ENCODE peak calls at places on chromosomes 6 and 20, in five cellular contexts. F is prostate gland, E is right lobe of liver, B is IMR-90, W is AG04450. I is an unnamed sample.

GRCh38 chr6:9851541-9852380 is 563.1 kb downstream of the TFAP2A start:
- DNase-seq in F (peak), B (peak), W (no peak), E (peak), I (no peak)

GRCh38 chr6:18363746-18364145 is 23.4 kb upstream of the RNF144B start:
- DNase-seq in F (no peak), W (no peak), B (no peak), E (no peak), I (no peak)

GRCh38 chr20:54172856-54173652 is 732 bp downstream of the CYP24A1 start:
- DNase-seq in E (peak), B (no peak), F (no peak), W (no peak), I (no peak)

GRCh38 chr6:170044836-170045562 is 245.9 kb downstream of the DLL1 start:
- DNase-seq in W (no peak), E (peak), B (no peak), F (no peak), I (no peak)

GRCh38 chr6:15874821-15875220 is 212.0 kb upstream of the DTNBP1 start:
- DNase-seq in F (no peak), B (peak), W (no peak), E (no peak), I (no peak)

GRCh38 chr6:101626264-101626663 is 232.8 kb downstream of the GRIK2 start:
- DNase-seq in W (no peak), B (no peak), F (no peak), E (no peak), I (no peak)

GRCh38 chr6:26554669-26555504 is 16.7 kb downstream of the HMGN4 start:
- DNase-seq in W (no peak), E (no peak), B (peak), F (no peak), I (no peak)

GRCh38 chr6:132270745-132271414 is 130.4 kb downstream of the MOXD1 start:
- DNase-seq in B (no peak), W (no peak), E (no peak), F (peak), I (no peak)

GRCh38 chr6:53647437-53648094 is 18.0 kb downstream of the KLHL31 start:
- DNase-seq in E (no peak), W (no peak), F (no peak), B (no peak), I (no peak)

GRCh38 chr6:170190046-170190445 is 100.8 kb downstream of the DLL1 start:
- DNase-seq in E (no peak), W (no peak), F (no peak), B (no peak), I (no peak)

GRCh38 chr6:113178349-113178748 is 678.8 kb upstream of the MARCKS start:
- DNase-seq in E (no peak), B (peak), F (no peak), W (no peak), I (no peak)

GRCh38 chr20:44745560-44746366 is at the start of gene KCNK15:
- DNase-seq in W (no peak), F (no peak), B (peak), E (peak), I (peak)

GRCh38 chr6:113871975-113872374 is 14.8 kb downstream of the MARCKS start:
- DNase-seq in F (no peak), W (no peak), B (no peak), E (no peak), I (no peak)

GRCh38 chr20:3788685-3789155 is 2.2 kb upstream of the CENPB start:
- DNase-seq in F (no peak), E (no peak), W (no peak), B (no peak), I (no peak)

GRCh38 chr6:97586344-97586743 is 303.3 kb upstream of the MMS22L start:
- DNase-seq in W (peak), B (peak), F (no peak), E (no peak), I (no peak)

GRCh38 chr6:14079433-14079832 is 38.1 kb upstream of the CD83 start:
- DNase-seq in E (no peak), W (no peak), B (peak), F (no peak), I (peak)

DNA sequence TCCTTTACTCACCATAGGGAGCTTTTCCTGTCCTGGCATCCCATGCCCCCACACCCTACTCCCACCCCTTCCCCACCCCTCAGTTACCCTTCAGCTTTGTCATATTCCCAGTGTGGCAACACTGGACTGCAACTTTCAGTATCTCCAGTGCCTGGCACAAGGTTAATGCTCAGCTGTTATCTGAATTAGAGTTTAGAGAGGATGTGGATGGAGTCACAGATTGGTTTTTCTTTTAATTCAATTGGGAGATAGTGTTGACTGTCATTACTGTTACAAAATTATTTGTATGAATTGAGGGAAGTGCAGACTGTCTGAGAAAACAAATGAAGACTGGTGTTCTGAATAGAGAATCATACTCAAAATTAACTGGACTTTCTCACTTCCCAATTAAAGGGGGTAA is 89.9 kb downstream of the TULP4 start:
- DNase-seq in B (no peak), E (no peak), W (no peak), F (no peak), I (no peak)
- H3K27ac ChIP-seq in B (no peak), E (no peak), W (no peak), F (no peak), I (no peak)

DNA sequence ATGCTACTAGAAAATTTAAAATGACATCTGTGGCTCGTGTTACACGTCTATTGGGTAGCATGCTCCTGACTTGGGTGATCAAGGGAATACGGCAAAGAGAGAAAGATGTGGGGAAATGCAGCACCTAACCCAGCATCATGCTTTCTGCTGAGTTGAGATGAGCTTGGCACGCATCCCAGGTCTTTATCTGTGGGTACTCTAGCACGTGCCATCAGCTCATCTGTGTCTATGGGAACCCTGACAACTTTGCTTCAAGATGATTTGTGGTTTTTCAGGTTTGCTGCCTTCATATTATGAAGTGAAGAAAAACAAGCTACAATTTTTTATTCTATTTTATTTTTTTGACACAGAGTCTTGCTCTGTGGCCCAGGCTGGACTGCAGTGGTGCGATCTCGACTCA is 21.0 kb downstream of the RNASET2 start:
- DNase-seq in B (no peak), F (no peak), E (no peak), W (no peak), I (no peak)
- H3K4me3 ChIP-seq in B (no peak), F (no peak), E (no peak), W (no peak), I (no peak)

GRCh38 chr6:110654096-110654820 is 161.0 kb downstream of the CDK19 start:
- DNase-seq in F (no peak), B (peak), E (no peak), W (no peak), I (no peak)
- H3K27ac ChIP-seq in F (peak), B (no peak), E (no peak), W (no peak), I (no peak)

GRCh38 chr6:145457556-145457955 is 277.8 kb downstream of the EPM2A start:
- DNase-seq in B (no peak), W (no peak), E (no peak), F (no peak), I (peak)

GRCh38 chr6:145454006-145454405 is 281.3 kb downstream of the EPM2A start:
- DNase-seq in B (no peak), W (no peak), E (no peak), F (no peak), I (no peak)

GRCh38 chr6:145453376-145453775 is 281.9 kb downstream of the EPM2A start:
- DNase-seq in B (no peak), F (no peak), W (no peak), E (no peak), I (peak)
- H3K4me3 ChIP-seq in B (no peak), F (no peak), W (no peak), E (no peak), I (no peak)

GRCh38 chr20:62472343-62473199 is 3.2 kb downstream of the GATA5 start:
- DNase-seq in B (no peak), F (no peak), E (no peak), W (no peak), I (peak)
- H3K27ac ChIP-seq in B (no peak), F (peak), E (no peak), W (no peak), I (no peak)

GRCh38 chr6:41504526-41505021 is 41.6 kb upstream of the FOXP4 start:
- DNase-seq in E (no peak), F (no peak), W (no peak), B (peak), I (no peak)
- H3K4me3 ChIP-seq in E (no peak), F (peak), W (peak), B (no peak), I (peak)

DNA sequence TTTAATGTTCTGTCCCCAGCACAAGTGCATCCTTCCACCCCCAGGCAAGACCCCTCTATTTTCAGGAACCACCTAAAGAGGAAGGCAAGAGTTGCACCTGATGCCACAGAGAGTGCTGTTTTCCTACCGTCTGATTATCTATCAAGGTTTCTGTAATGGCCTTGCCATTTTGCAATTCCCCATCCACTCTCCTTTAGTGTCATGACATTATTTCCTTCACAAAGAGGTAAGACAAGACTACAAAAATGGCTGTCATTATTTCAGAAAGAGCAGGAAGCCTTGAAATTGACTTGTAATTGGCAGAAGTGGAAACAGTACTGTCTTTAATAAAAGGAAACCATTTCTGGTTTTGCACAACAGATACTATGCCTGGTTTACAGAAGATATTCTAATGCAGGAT is 426.7 kb downstream of the PTPRT start:
- DNase-seq in B (no peak), E (no peak), W (no peak), F (no peak), I (no peak)
- H3K27ac ChIP-seq in B (no peak), E (no peak), W (no peak), F (no peak), I (no peak)

DNA sequence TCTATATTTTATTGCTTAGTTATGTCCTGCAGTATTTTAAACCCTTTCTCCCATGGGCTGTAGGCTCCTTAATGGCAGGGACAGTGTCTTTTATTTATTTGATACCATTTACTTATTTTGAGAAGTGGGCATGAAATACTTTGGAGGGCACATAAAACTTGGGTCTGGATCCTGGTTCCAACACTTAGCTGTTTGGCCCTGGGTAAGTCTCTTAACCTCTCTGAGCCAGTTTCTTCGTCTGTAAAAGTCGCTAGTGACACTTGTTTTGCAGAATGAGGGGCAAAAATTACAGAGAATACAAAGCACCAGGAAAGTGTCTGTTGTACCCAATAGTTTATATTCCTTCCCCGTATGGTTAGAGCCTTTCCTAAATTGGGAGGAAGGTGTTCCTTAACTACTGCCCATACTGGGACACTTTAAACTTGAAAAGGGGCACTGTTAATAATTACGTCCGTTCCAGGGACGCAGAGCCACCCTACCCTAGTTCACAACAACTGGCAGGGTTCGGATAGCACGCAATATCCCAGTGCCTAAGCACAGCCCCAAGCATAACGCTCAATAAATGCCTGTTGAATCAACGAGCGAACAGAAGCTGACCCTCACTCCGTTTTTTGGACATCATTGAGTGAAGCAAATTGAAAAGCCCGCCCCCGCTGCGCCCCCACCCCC is 6.0 kb upstream of the ARMC12 start:
- DNase-seq in B (no peak), F (no peak), W (no peak), E (no peak), I (peak)
- H3K4me3 ChIP-seq in B (peak), F (peak), W (peak), E (peak), I (peak)